ENCODE peak calls at places on chromosomes 16 and 17, in four cellular contexts. I is left ventricle myocardium inferior, P is head of caudate nucleus, M is HT1080. G is an unnamed sample.

GRCh38 chr16:71467810-71468209 is 5.8 kb upstream of the ZNF23 start:
- DNase-seq in M (peak), P (no peak), I (no peak), G (no peak)

GRCh38 chr17:8189041-8189710 is 804 bp downstream of the BORCS6 start:
- DNase-seq in I (peak), M (no peak), P (no peak), G (peak)

GRCh38 chr17:61398721-61399130 is 917 bp upstream of the TBX2 start:
- DNase-seq in P (no peak), M (no peak), I (no peak), G (no peak)

GRCh38 chr16:49620158-49620867 is 235.6 kb downstream of the ZNF423 start:
- DNase-seq in I (peak), P (peak), M (peak), G (peak)

GRCh38 chr17:50542795-50543774 is 3.9 kb upstream of the SPATA20 start:
- DNase-seq in I (no peak), M (no peak), P (no peak), G (no peak)

GRCh38 chr16:80997139-80997798 is 9.4 kb downstream of the CMC2 start:
- DNase-seq in I (no peak), M (no peak), P (no peak), G (no peak)

GRCh38 chr17:75325827-75326586 is 36.8 kb upstream of the SLC25A19 start:
- DNase-seq in I (no peak), M (peak), P (no peak), G (no peak)

GRCh38 chr17:50844117-50844700 is 8.8 kb downstream of the WFIKKN2 start:
- DNase-seq in M (no peak), I (no peak), P (peak), G (no peak)

GRCh38 chr16:64398795-64399194 is 723.1 kb downstream of the CDH11 start:
- DNase-seq in M (peak), I (no peak), P (no peak), G (peak)

GRCh38 chr16:87715231-87715630 is 50.6 kb downstream of the KLHDC4 start:
- DNase-seq in P (no peak), M (no peak), I (no peak), G (no peak)

GRCh38 chr17:13204607-13205237 is 186.9 kb upstream of the ELAC2 start:
- DNase-seq in M (no peak), P (no peak), I (no peak), G (no peak)

GRCh38 chr17:52790359-52790955 is 631.9 kb upstream of the CA10 start:
- DNase-seq in P (no peak), I (no peak), M (peak), G (no peak)

GRCh38 chr16:70454221-70455034 is at the start of gene FCSK:
- DNase-seq in I (peak), M (peak), P (peak), G (peak)

GRCh38 chr17:79154446-79154845 is 79.8 kb downstream of the ENGASE start:
- DNase-seq in P (peak), M (no peak), I (peak), G (no peak)

GRCh38 chr16:89122322-89122831 is 28.7 kb downstream of the ACSF3 start:
- DNase-seq in M (no peak), I (no peak), P (no peak), G (no peak)

GRCh38 chr16:82156761-82157654 is 13.0 kb downstream of the MPHOSPH6 start:
- DNase-seq in I (no peak), P (no peak), M (no peak), G (no peak)

GRCh38 chr17:17223736-17224135 is 13.2 kb downstream of the FLCN start:
- DNase-seq in P (no peak), M (no peak), I (no peak), G (no peak)

GRCh38 chr16:67112591-67113399 is 3.1 kb downstream of the PHAF1 start:
- DNase-seq in I (no peak), P (no peak), M (no peak), G (no peak)

GRCh38 chr16:48076455-48077012 is 79.3 kb downstream of the ABCC12 start:
- DNase-seq in I (no peak), M (peak), P (no peak), G (no peak)

GRCh38 chr17:58109197-58109596 is 26.0 kb downstream of the DYNLL2 start:
- DNase-seq in I (no peak), P (no peak), M (no peak), G (no peak)

GRCh38 chr17:60510723-60511122 is 15.3 kb downstream of the APPBP2 start:
- DNase-seq in P (no peak), M (no peak), I (no peak), G (no peak)

GRCh38 chr17:70295329-70295728 is 126.0 kb downstream of the KCNJ2 start:
- DNase-seq in I (no peak), M (no peak), P (no peak), G (no peak)

GRCh38 chr17:80941743-80942211 is 49.9 kb upstream of the CHMP6 start:
- DNase-seq in I (no peak), M (no peak), P (no peak), G (no peak)

GRCh38 chr16:75304521-75305363 is 53.3 kb upstream of the BCAR1 start:
- DNase-seq in M (peak), I (peak), P (peak), G (peak)